ENCODE peak calls at places on chromosome 4, in four cellular contexts. C, D, N and V are unnamed samples.

GRCh38 chr4:41359069-41359769 is 102.5 kb downstream of the UCHL1 start:
- DNase-seq in N (no peak), D (peak; percentile 62), C (no peak), V (no peak)

GRCh38 chr4:143351149-143351691 is 14.5 kb downstream of the GAB1 start:
- DNase-seq in N (no peak), C (no peak), D (no peak), V (no peak)

GRCh38 chr4:151658959-151659593 is 101.7 kb downstream of the GATB start:
- DNase-seq in N (no peak), C (no peak), D (no peak), V (peak; percentile 44)

GRCh38 chr4:28744066-28744465 is 1883.4 kb downstream of the STIM2 start:
- DNase-seq in D (no peak), C (no peak), N (no peak), V (no peak)

GRCh38 chr4:1937550-1937949 is 66.4 kb downstream of the NSD2 start:
- DNase-seq in D (no peak), C (no peak), N (no peak), V (no peak)

GRCh38 chr4:177309525-177310371 is at the start of gene NEIL3:
- DNase-seq in N (peak; percentile 95), C (peak; percentile 95), D (peak; percentile 92), V (peak; percentile 94)

GRCh38 chr4:158315706-158316105 is 105.4 kb downstream of the TMEM144 start:
- DNase-seq in D (no peak), N (no peak), C (no peak), V (no peak)

GRCh38 chr4:133377286-133377685 is 228.2 kb downstream of the PCDH10 start:
- DNase-seq in N (no peak), C (no peak), D (no peak), V (no peak)

GRCh38 chr4:41976775-41977516 is 4.6 kb upstream of the DCAF4L1 start:
- DNase-seq in D (no peak), C (no peak), N (no peak), V (no peak)

GRCh38 chr4:169080970-169081369 is 70.9 kb upstream of the CBR4 start:
- DNase-seq in N (peak; percentile 36), C (no peak), D (no peak), V (peak; percentile 1)

GRCh38 chr4:15963568-15963967 is 593 bp upstream of the FGFBP2 start:
- DNase-seq in D (no peak), C (no peak), N (no peak), V (no peak)

GRCh38 chr4:55444822-55445221 is 49.1 kb downstream of the TMEM165 start:
- DNase-seq in D (peak; percentile 24), C (no peak), N (no peak), V (no peak)

GRCh38 chr4:24476209-24476781 is 108.1 kb downstream of the DHX15 start:
- DNase-seq in D (peak; percentile 31), N (no peak), C (peak; percentile 39), V (peak; percentile 28)

GRCh38 chr4:174144081-174144480 is 139.4 kb downstream of the FBXO8 start:
- DNase-seq in C (no peak), N (no peak), D (no peak), V (no peak)

GRCh38 chr4:10958226-10958856 is 273.8 kb upstream of the CLNK start:
- DNase-seq in D (no peak), C (no peak), N (no peak), V (no peak)

GRCh38 chr4:54440394-54441223 is 211.5 kb downstream of the PDGFRA start:
- DNase-seq in N (peak; percentile 44), D (peak; percentile 67), C (peak; percentile 31), V (peak; percentile 9)

GRCh38 chr4:166903408-166903807 is 330.9 kb downstream of the SPOCK3 start:
- DNase-seq in D (no peak), N (no peak), C (no peak), V (no peak)

GRCh38 chr4:112167790-112168189 is 22.5 kb downstream of the FAM241A start:
- DNase-seq in C (peak; percentile 77), N (no peak), D (no peak), V (peak; percentile 53)

GRCh38 chr4:89290727-89291126 is 16.9 kb downstream of the GPRIN3 start:
- DNase-seq in D (no peak), C (peak; percentile 84), N (no peak), V (peak; percentile 38)

GRCh38 chr4:18722748-18723191 is 701.2 kb upstream of the LCORL start:
- DNase-seq in N (no peak), C (no peak), D (peak; percentile 65), V (no peak)

GRCh38 chr4:110484767-110485166 is 8.8 kb downstream of the ENPEP start:
- DNase-seq in N (peak; percentile 46), C (no peak), D (no peak), V (no peak)

GRCh38 chr4:123858465-123858864 is 461.9 kb downstream of the SPRY1 start:
- DNase-seq in N (no peak), C (no peak), D (no peak), V (no peak)

GRCh38 chr4:33890841-33891240 is 2353.5 kb downstream of the ARAP2 start:
- DNase-seq in C (no peak), D (no peak), N (no peak), V (no peak)

GRCh38 chr4:168832746-168833575 is 177.1 kb downstream of the CBR4 start:
- DNase-seq in C (no peak), D (peak; percentile 79), N (peak; percentile 51), V (no peak)

GRCh38 chr4:157043131-157043530 is 32.8 kb upstream of the GLRB start:
- DNase-seq in N (peak; percentile 12), D (peak; percentile 64), C (peak; percentile 7), V (no peak)

GRCh38 chr4:25358515-25359275 is 18.4 kb upstream of the ANAPC4 start:
- DNase-seq in N (peak; percentile 57), D (no peak), C (no peak), V (peak; percentile 58)

GRCh38 chr4:185741795-185742194 is 70.2 kb downstream of the SORBS2 start:
- DNase-seq in D (no peak), C (no peak), N (no peak), V (no peak)

GRCh38 chr4:88227734-88228133 is 56.6 kb downstream of the PPM1K start:
- DNase-seq in N (no peak), D (no peak), C (no peak), V (no peak)

GRCh38 chr4:183747931-183748664 is 89.0 kb downstream of the TRAPPC11 start:
- DNase-seq in C (no peak), D (no peak), N (no peak), V (no peak)

GRCh38 chr4:40563401-40563800 is 66.3 kb downstream of the RBM47 start:
- DNase-seq in N (no peak), C (no peak), D (no peak), V (no peak)

GRCh38 chr4:183571350-183572076 is 66.7 kb downstream of the ING2 start:
- DNase-seq in N (peak; percentile 82), D (no peak), C (no peak), V (no peak)

GRCh38 chr4:16157609-16158503 is 68.4 kb downstream of the TAPT1 start:
- DNase-seq in C (no peak), N (no peak), D (peak; percentile 82), V (no peak)

GRCh38 chr4:75895744-75896314 is 6.4 kb downstream of the PPEF2 start:
- DNase-seq in N (peak; percentile 50), D (peak; percentile 31), C (peak; percentile 41), V (peak; percentile 51)

GRCh38 chr4:7861440-7861881 is 78.2 kb downstream of the AFAP1 start:
- DNase-seq in N (no peak), C (no peak), D (peak; percentile 49), V (no peak)
- TF ChIP-seq CTCF in N (no peak), C (no peak), D (no peak), V (no peak)

DNA sequence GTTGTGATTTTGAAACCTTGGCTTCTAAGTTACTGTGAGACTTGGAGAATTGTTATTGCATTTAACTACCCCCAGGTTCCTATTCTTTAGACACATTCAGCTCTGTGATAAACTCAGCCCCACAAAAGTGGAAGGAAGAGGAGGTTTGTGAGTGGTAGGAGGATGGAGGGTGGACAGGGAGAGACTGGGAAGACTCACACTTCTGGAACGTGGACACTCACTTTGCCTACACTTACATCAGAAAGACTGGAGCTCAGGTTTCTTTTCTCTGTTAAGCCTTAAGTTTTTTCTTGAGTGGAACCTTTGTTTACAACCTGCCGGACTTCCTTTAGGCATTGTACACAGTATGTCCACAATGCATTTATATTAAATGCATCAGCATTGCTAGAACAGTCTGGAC is 99.0 kb downstream of the AREG start:
- DNase-seq in D (no peak), N (peak; percentile 16), C (no peak), V (no peak)
- TF ChIP-seq EZH2phosphoT487 in D (no peak), N (no peak), C (no peak), V (no peak)

DNA sequence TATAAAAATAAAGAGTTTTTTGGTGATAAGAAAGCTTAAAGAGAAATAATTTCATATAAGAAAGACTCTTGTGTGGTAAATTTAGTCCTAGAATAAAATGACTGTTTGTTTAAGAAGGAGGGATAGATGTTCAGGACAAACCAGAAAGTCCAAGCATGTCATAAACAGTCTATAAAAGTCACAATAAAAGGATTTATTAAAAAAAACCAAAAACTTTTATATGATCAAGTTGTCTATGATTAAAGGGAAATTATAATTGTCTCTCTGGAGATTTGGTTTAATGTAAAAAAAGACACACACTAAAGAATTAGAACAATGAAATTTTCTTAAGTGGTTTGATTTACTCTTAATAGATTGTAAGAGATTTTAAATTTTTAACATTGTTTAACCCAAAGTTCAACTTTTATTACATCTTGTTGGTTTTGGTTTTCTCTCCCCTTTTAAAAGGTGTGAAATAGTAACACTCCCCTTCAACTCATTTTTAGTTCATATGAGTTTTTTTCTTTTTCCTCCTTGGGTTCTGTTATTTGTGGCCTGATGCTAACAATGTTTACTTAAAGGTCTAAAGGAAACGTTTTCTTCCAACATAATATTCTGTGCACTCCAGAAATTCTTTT is 89.7 kb downstream of the PDHA2 start:
- DNase-seq in N (no peak), D (peak; percentile 40), C (no peak), V (peak; percentile 35)
- H3K9me3 ChIP-seq in N (peaks cover 6% of the 10 kb centered on the region), D (peaks cover 31% of the 10 kb centered on the region), C (no peaks in the 10 kb centered on the region), V (peaks cover 11% of the 10 kb centered on the region)

GRCh38 chr4:84456157-84456556 is 42.9 kb downstream of the NKX6-1 start:
- DNase-seq in D (no peak), C (no peak), N (no peak), V (no peak)

GRCh38 chr4:84455697-84456096 is 43.4 kb downstream of the NKX6-1 start:
- DNase-seq in C (no peak), N (no peak), D (no peak), V (no peak)

DNA sequence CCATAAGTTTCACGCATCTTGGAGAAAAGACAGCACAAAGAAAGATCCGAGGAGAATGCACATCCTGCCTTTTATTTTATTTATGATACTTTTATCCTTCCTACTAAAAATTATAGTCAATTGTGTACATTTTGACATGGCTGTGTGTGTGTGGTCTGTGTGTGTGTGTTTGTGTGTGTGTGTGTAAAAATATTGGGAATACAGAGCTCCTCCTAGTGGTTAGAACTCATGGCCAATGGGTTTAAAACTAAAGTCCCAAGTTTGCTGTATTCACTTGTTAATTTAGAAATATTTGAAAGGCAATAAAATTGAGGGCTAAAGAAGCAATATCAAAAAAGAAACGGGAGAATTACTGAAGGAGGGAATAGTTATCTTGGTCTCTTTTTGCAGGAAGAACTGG is 47.5 kb downstream of the NKX6-1 start:
- DNase-seq in C (no peak), N (peak; percentile 10), D (peak; percentile 21), V (peak; percentile 1)
- TF ChIP-seq CTCF in C (peak; percentile 45), N (peak; percentile 54), D (peak; percentile 77), V (peak; percentile 73)

GRCh38 chr4:147714575-147715401 is 17.1 kb upstream of the ARHGAP10 start:
- DNase-seq in C (no peak), D (no peak), N (no peak), V (no peak)
- TF ChIP-seq EZH2phosphoT487 in C (no peak), D (no peak), N (no peak), V (no peak)